ENCODE peak calls at places on chromosomes 12 and 14, in ten cellular contexts. I, S, C, E, Z, R, O, Y, L and Q are unnamed samples.

GRCh38 chr14:34629657-34630529 is at the start of gene SNX6:
- DNase-seq in I (peak; percentile 73), S (peak; percentile 80), C (peak; percentile 63), E (peak; percentile 100), Z (peak; percentile 88), R (no peak), O (peak; percentile 91), Y (peak; percentile 90), L (peak; percentile 93), Q (peak; percentile 29)

GRCh38 chr12:78315018-78315417 is 484.3 kb downstream of the NAV3 start:
- DNase-seq in I (no peak), S (no peak), C (no peak), E (no peak), Z (no peak), R (no peak), O (no peak), Y (no peak), L (no peak), Q (no peak)

GRCh38 chr14:103828315-103828967 is 18.9 kb downstream of the PPP1R13B start:
- DNase-seq in I (no peak), S (no peak), C (no peak), E (no peak), Z (no peak), R (no peak), O (peak; percentile 36), Y (no peak), L (peak; percentile 23), Q (no peak)

GRCh38 chr12:91663331-91663998 is 480.8 kb upstream of the DCN start:
- DNase-seq in I (no peak), S (no peak), C (no peak), E (no peak), Z (no peak), R (no peak), O (no peak), Y (no peak), L (no peak), Q (no peak)

GRCh38 chr12:64824500-64825142 is at the start of gene TBC1D30:
- DNase-seq in I (peak; percentile 47), S (peak; percentile 42), C (peak; percentile 77), E (peak; percentile 78), Z (peak; percentile 73), R (no peak), O (peak; percentile 60), Y (peak; percentile 79), L (peak; percentile 37), Q (no peak)

GRCh38 chr14:73125169-73125588 is 11.1 kb upstream of the PSEN1 start:
- DNase-seq in I (no peak), S (no peak), C (no peak), E (no peak), Z (no peak), R (no peak), O (no peak), Y (no peak), L (no peak), Q (no peak)

GRCh38 chr12:24134092-24134491 is 184.6 kb upstream of the SOX5 start:
- DNase-seq in I (no peak), S (no peak), C (no peak), E (no peak), Z (no peak), R (no peak), O (no peak), Y (no peak), L (no peak), Q (no peak)

GRCh38 chr12:6323995-6324711 is 13.7 kb downstream of the PLEKHG6 start:
- DNase-seq in I (no peak), S (no peak), C (no peak), E (no peak), Z (no peak), R (no peak), O (no peak), Y (no peak), L (no peak), Q (no peak)

GRCh38 chr14:63662776-63663175 is 21.1 kb upstream of the WDR89 start:
- DNase-seq in I (no peak), S (no peak), C (no peak), E (no peak), Z (no peak), R (no peak), O (no peak), Y (no peak), L (no peak), Q (no peak)

GRCh38 chr12:66052988-66053615 is 77.4 kb downstream of the LLPH start:
- DNase-seq in I (no peak), S (no peak), C (peak; percentile 12), E (no peak), Z (peak; percentile 77), R (no peak), O (no peak), Y (no peak), L (no peak), Q (no peak)
- TF ChIP-seq CTCF in I (no peak), S (no peak), C (no peak), E (no peak), Z (no peak), R (no peak), O (no peak), Y (no peak), L (no peak), Q (no peak)

DNA sequence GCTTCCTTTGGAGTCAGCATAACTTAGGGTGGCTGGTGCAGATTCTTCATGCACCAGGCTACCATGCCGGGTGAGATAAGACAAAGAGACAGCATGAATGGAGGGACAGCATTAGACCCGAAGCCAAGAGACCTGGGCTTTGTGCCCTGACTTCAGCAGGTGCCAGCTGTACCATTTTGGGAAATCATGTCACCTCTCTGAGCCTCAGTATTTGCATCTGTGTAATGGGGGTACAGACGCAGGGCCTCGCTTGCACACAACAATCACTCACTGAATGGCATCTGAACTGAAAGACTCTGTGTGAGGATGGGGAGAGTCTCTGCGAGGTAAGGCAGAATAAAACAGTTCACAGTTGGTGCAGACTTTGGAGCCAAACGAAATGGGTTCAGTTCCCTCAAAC is 1053.7 kb downstream of the VRK1 start:
- DNase-seq in I (no peak), S (no peak), C (no peak), E (no peak), Z (no peak), R (no peak), O (no peak), Y (no peak), L (no peak), Q (no peak)
- TF ChIP-seq CTCF in I (no peak), S (no peak), C (no peak), E (no peak), Z (no peak), R (no peak), O (no peak), Y (no peak), L (no peak), Q (no peak)

DNA sequence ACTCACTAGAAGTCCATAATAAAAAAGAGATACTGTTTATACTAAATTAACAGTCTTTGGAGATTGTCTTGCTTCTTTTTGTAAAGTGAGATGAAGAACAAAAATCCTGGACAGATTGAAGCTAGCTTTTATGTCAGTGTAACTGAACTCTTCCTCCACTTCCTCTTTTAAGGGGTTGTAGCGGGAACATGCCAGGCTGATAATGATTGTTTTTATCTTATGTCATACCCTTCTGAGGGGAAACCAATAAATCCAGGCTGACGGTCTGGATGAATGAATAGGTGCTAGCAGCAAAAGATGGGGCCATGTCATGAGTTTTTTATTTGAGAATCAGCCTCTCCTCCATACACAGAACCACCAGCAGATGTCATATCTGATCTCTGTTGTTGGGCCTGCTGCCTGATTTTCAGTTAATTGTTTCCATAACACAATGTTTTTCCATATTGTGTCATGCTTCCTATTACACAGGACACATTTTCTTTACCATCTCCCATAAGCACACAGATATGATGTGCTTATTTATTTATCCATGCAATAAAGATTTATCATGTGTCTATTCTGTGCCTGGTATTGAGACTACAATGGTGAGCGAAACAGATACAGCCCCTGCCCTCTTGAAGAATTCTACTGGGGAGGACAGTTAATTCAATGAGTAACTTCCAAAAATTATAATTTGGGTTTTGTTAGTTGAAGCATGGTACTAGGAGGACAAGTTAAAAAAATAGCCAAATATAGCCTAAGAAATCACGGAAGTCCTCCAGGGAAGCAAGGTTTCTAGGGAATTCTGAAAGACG is 33.5 kb upstream of the CRY1 start:
- DNase-seq in I (no peak), S (peak; percentile 61), C (no peak), E (no peak), Z (no peak), R (no peak), O (peak; percentile 60), Y (no peak), L (peak; percentile 16), Q (no peak)
- TF ChIP-seq CTCF in I (no peak), S (no peak), C (peak; percentile 17), E (no peak), Z (peak; percentile 2), R (peak; percentile 34), O (peak; percentile 41), Y (no peak), L (peak; percentile 52), Q (no peak)

DNA sequence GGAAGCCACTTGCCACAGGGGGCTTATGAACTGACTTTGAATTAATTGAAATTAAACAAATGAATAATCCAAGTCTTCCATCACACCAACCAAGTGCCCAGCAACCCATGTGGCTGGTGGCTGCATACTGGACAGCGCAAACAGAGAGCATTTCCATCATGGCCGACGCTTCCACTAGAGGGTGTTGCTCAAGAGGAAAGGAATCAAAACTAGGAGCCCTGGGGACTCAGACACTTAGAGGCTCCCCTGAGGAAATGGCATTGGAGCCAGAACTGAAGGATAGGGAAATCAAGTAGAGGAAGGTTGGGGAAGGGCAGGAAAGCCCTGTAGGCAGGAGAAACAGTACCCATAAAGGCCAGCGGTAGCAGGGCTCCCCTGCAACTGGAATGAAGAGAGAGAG is 50.6 kb upstream of the NUAK1 start:
- DNase-seq in I (no peak), S (no peak), C (no peak), E (no peak), Z (no peak), R (no peak), O (no peak), Y (no peak), L (no peak), Q (no peak)
- TF ChIP-seq CTCF in I (no peak), S (no peak), C (no peak), E (no peak), Z (no peak), R (no peak), O (no peak), Y (no peak), L (no peak), Q (no peak)

DNA sequence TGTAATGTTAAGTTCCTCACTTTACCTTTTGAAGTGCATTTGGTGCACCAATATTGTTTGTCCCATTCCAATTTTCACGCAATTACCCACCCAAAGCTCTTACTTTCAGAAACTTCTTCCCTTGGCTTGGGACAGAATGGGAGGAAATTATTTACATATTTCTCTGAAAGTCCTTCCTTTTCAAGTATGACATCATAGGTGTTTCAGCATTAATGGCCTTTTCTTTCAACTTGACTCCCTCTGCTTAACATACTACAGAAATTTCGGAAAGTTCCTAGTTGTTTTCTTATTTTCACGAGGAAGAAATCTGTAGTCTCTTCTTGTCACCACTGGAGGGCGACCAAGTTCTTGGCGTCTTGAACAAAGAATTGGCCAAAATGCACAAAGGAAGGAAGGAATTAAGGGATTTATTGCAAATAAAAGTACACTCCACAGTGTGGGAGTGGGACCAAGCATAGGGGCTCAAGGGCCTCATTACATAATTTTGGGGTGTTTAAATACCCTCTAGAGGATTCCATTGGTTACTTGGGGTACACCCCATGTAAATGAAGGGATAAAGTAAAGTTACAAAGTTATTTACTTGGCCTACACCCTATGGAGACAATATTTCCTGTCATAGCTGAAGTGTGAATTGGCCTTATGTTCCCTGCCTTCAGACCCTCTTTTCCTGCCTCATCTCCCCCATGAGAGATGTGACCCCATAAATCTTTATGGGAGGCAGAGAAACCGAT is 70.5 kb downstream of the RPL10L start:
- DNase-seq in I (peak; percentile 16), S (peak; percentile 58), C (peak; percentile 23), E (peak; percentile 20), Z (peak; percentile 38), R (no peak), O (peak; percentile 1), Y (peak; percentile 33), L (peak; percentile 56), Q (no peak)
- TF ChIP-seq CTCF in I (peak; percentile 49), S (peak; percentile 32), C (peak; percentile 49), E (peak; percentile 39), Z (peak; percentile 34), R (peak; percentile 10), O (peak; percentile 4), Y (peak; percentile 83), L (peak; percentile 63), Q (no peak)